ENCODE peak calls at places on chromosomes 7 and 10, in eight cellular contexts. J is Peyer's patch, H is GM23338, V is PC-9, X is heart right ventricle, E is colonic mucosa, A is mammary epithelial cell, N is uterus. R is an unnamed sample. For H3K27me3, the result is how much of the 10 kb centered on the place peaks cover.

GRCh38 chr10:4670737-4671136 is 155.3 kb upstream of the AKR1E2 start:
- DNase-seq in H (no peak), V (no peak), X (no peak), N (no peak), J (no peak), A (peak), E (no peak), R (no peak)

GRCh38 chr7:82699773-82700186 is 256.2 kb upstream of the CACNA2D1 start:
- DNase-seq in J (peak), N (no peak), E (peak), X (no peak), V (peak), H (peak), A (peak), R (no peak)

GRCh38 chr10:80416401-80417098 is 8.2 kb downstream of the PRXL2A start:
- DNase-seq in E (no peak), X (peak), N (peak), A (no peak), V (no peak), H (no peak), J (no peak), R (peak)

GRCh38 chr7:46215987-46216567 is 295.0 kb upstream of the IGFBP3 start:
- DNase-seq in H (peak), J (peak), A (peak), V (no peak), E (no peak), X (peak), N (no peak), R (no peak)

GRCh38 chr10:110777017-110777416 is 94.7 kb upstream of the PDCD4 start:
- DNase-seq in J (no peak), N (no peak), X (no peak), V (no peak), E (no peak), A (no peak), H (no peak), R (no peak)

GRCh38 chr7:20307119-20307518 is 23.6 kb upstream of the ITGB8 start:
- DNase-seq in A (no peak), E (no peak), H (peak), N (no peak), V (peak), J (no peak), X (no peak), R (no peak)

GRCh38 chr10:65555192-65555591 is 1370.6 kb upstream of the LRRTM3 start:
- DNase-seq in X (no peak), J (no peak), H (peak), V (no peak), E (no peak), A (no peak), N (no peak), R (no peak)

GRCh38 chr10:119370046-119370770 is 162.8 kb downstream of the GRK5 start:
- DNase-seq in J (no peak), N (no peak), H (no peak), X (no peak), E (no peak), A (no peak), V (no peak), R (no peak)

GRCh38 chr10:129891806-129892205 is 72.3 kb downstream of the EBF3 start:
- DNase-seq in N (no peak), J (peak), H (peak), A (no peak), E (no peak), V (no peak), X (no peak), R (no peak)

GRCh38 chr10:62742447-62743105 is 61.9 kb upstream of the ADO start:
- DNase-seq in N (no peak), A (no peak), X (no peak), V (no peak), J (no peak), E (no peak), H (no peak), R (no peak)

GRCh38 chr10:35705671-35706070 is 63.6 kb upstream of the FZD8 start:
- DNase-seq in N (no peak), X (no peak), V (no peak), J (no peak), A (peak), H (no peak), E (no peak), R (no peak)

GRCh38 chr10:112519129-112519761 is 72.2 kb downstream of the VTI1A start:
- DNase-seq in J (peak), A (peak), E (peak), N (no peak), H (no peak), V (peak), X (no peak), R (no peak)

GRCh38 chr7:85927226-85927625 is 716.5 kb upstream of the GRM3 start:
- DNase-seq in E (no peak), N (no peak), A (no peak), J (no peak), V (no peak), H (peak), X (no peak), R (no peak)

GRCh38 chr10:92830478-92831389 is 17.6 kb upstream of the EXOC6 start:
- DNase-seq in J (no peak), V (no peak), N (no peak), E (no peak), X (no peak), H (no peak), A (no peak), R (no peak)

GRCh38 chr7:95303501-95303900 is 20.8 kb downstream of the PON1 start:
- DNase-seq in A (no peak), J (no peak), X (no peak), V (no peak), N (no peak), E (no peak), H (no peak), R (no peak)

GRCh38 chr10:71531485-71532446 is 135.0 kb downstream of the CDH23 start:
- DNase-seq in E (no peak), N (no peak), X (no peak), V (no peak), A (no peak), H (no peak), J (no peak), R (no peak)

GRCh38 chr7:138167222-138167621 is 91.0 kb downstream of the AKR1D1 start:
- DNase-seq in E (no peak), N (no peak), V (no peak), H (peak), X (no peak), A (no peak), J (no peak), R (no peak)

GRCh38 chr10:77556990-77557601 is 80.5 kb downstream of the KCNMA1 start:
- DNase-seq in A (no peak), J (no peak), E (no peak), N (no peak), V (no peak), X (no peak), H (no peak), R (no peak)

GRCh38 chr7:117249696-117250095 is 73.2 kb downstream of the WNT2 start:
- DNase-seq in J (no peak), E (no peak), X (no peak), H (no peak), N (no peak), V (no peak), A (no peak), R (no peak)

GRCh38 chr7:46854958-46855473 is 726.9 kb downstream of the TNS3 start:
- DNase-seq in J (no peak), A (peak), E (no peak), X (no peak), V (no peak), H (no peak), N (no peak), R (no peak)

GRCh38 chr10:79331709-79332108 is 15.6 kb upstream of the PPIF start:
- DNase-seq in H (no peak), X (no peak), E (no peak), N (no peak), V (peak), J (no peak), A (peak), R (no peak)

GRCh38 chr10:110013615-110014293 is 6.0 kb downstream of the ADD3 start:
- DNase-seq in E (no peak), A (peak), X (no peak), V (peak), J (no peak), N (no peak), H (peak), R (no peak)

GRCh38 chr10:92420554-92421275 is 129.7 kb downstream of the MARCHF5 start:
- DNase-seq in V (no peak), E (no peak), N (no peak), H (peak), A (no peak), X (no peak), J (no peak), R (no peak)

GRCh38 chr7:22728416-22729029 is 1.5 kb downstream of the IL6 start:
- DNase-seq in X (no peak), N (no peak), E (no peak), V (peak), H (peak), J (no peak), A (peak), R (no peak)

GRCh38 chr10:31927597-31928530 is 767 bp downstream of the ARHGAP12 start:
- DNase-seq in J (peak), E (peak), A (peak), V (peak), H (peak), N (peak), X (peak), R (peak)

GRCh38 chr10:31924833-31925232 is 3.8 kb downstream of the ARHGAP12 start:
- DNase-seq in N (no peak), A (no peak), V (no peak), H (no peak), E (no peak), J (no peak), X (no peak), R (no peak)

GRCh38 chr10:31926765-31927596 is 1.6 kb downstream of the ARHGAP12 start:
- DNase-seq in X (no peak), N (no peak), E (no peak), H (no peak), V (peak), J (no peak), A (peak), R (no peak)

GRCh38 chr10:31928531-31929259 is at the start of gene ARHGAP12:
- DNase-seq in H (peak), V (peak), J (peak), A (peak), N (peak), E (peak), X (peak), R (peak)

GRCh38 chr10:31926154-31926553 is 2.5 kb downstream of the ARHGAP12 start:
- DNase-seq in V (no peak), X (no peak), H (no peak), N (no peak), E (no peak), J (no peak), A (peak), R (no peak)
- H3K4me3 ChIP-seq in V (peak), X (peak), H (no peak), N (no peak), E (no peak), J (no peak), A (peak), R (no peak)

DNA sequence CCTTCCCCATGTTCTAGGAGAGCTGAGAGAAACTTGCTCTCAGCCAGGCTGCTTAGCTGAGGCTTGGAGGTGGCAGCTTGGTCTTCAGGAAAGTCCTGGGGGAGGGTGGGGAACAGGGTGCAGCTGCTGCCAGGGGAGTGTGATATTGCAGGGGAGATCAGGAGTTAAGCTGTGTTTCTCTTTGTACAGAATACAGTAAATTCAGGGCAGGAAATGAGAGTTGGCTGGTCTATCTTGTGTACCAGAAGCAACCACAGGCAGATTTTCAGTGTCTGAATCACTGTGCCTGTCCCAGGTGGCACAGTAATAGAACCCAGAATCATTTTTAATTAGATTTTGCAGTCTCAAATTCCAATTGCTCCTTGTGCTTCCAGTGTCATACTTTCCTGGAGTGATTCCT is 93.9 kb upstream of the TARP start:
- DNase-seq in N (no peak), X (no peak), H (no peak), V (no peak), E (no peak), J (no peak), A (no peak), R (no peak)
- H3K27me3 ChIP-seq in N (under half), X (under half), H (under half), V (under half), E (under half), J (under half), A (under half), R (under half)

GRCh38 chr10:31707578-31708411 is 220.8 kb downstream of the ARHGAP12 start:
- DNase-seq in X (peak), H (no peak), A (peak), J (peak), V (no peak), N (peak), E (peak), R (no peak)

GRCh38 chr10:31706921-31707571 is 221.6 kb downstream of the ARHGAP12 start:
- DNase-seq in A (no peak), H (no peak), N (peak), V (no peak), J (no peak), X (peak), E (no peak), R (no peak)

GRCh38 chr10:31708513-31708912 is 220.1 kb downstream of the ARHGAP12 start:
- DNase-seq in H (no peak), N (no peak), A (no peak), E (no peak), X (no peak), J (no peak), V (no peak), R (no peak)

GRCh38 chr10:31709028-31709427 is 219.6 kb downstream of the ARHGAP12 start:
- DNase-seq in E (no peak), N (no peak), V (no peak), J (no peak), X (no peak), H (no peak), A (no peak), R (no peak)

DNA sequence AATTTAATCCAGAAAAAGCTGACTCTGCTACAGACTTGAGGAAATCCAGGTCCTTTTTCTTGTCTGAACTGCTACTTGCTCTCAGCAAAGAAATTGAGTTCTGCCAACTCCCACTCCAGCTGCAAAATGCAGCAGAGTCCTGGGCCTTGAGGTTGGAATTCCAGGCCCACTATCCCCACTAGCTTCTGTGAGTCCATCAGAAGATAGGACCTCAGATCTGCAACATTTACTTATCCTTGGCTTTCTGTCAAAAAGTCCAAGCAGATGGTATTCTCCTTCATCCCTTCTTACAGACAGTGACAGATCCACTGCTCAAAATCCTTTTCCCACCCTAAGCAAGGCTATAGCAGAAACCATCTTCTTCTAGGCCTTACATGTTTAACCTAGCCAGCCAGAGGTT is 219.1 kb downstream of the ARHGAP12 start:
- DNase-seq in V (no peak), J (no peak), N (no peak), E (no peak), H (no peak), A (no peak), X (no peak), R (no peak)
- H3K4me3 ChIP-seq in V (no peak), J (no peak), N (no peak), E (no peak), H (no peak), A (no peak), X (no peak), R (no peak)

GRCh38 chr7:27174077-27175004 is at the start of gene HOXA10:
- DNase-seq in J (peak), X (no peak), A (no peak), V (no peak), E (peak), N (peak), H (peak), R (no peak)
- H3K27me3 ChIP-seq in J (under half), X (half or more), A (under half), V (under half), E (under half), N (under half), H (half or more), R (half or more)